ENCODE peak calls at places on chromosomes 6 and 20, in nine cellular contexts. V, H, Y, A, I, F, O, L and X are unnamed samples.

GRCh38 chr6:105317607-105318533 is 85.0 kb downstream of the PREP start:
- DNase-seq in F (peak), A (no peak), Y (no peak), L (no peak), O (no peak), I (no peak), H (no peak), V (no peak), X (no peak)

GRCh38 chr6:3878048-3878666 is 29.0 kb downstream of the FAM50B start:
- DNase-seq in O (no peak), A (no peak), F (no peak), H (no peak), V (no peak), L (no peak), I (no peak), Y (no peak), X (no peak)

GRCh38 chr20:43994486-43995100 is 79.9 kb downstream of the TOX2 start:
- DNase-seq in L (no peak), A (no peak), H (no peak), V (no peak), F (peak), O (no peak), I (no peak), Y (peak), X (no peak)

GRCh38 chr6:25026723-25027122 is 91.0 kb upstream of the RIPOR2 start:
- DNase-seq in H (no peak), I (no peak), Y (no peak), F (no peak), A (no peak), L (no peak), V (no peak), O (no peak), X (no peak)

GRCh38 chr20:380763-381580 is 412 bp downstream of the TRIB3 start:
- DNase-seq in V (peak), O (no peak), F (peak), I (peak), A (no peak), L (peak), Y (no peak), H (peak), X (peak)

GRCh38 chr6:32947552-32948465 is 5.1 kb downstream of the HLA-DMA start:
- DNase-seq in H (peak), O (no peak), V (no peak), L (no peak), I (peak), F (peak), Y (peak), A (no peak), X (peak)

GRCh38 chr6:52063584-52064400 is 23.6 kb downstream of the PKHD1 start:
- DNase-seq in Y (peak), O (peak), H (peak), I (peak), F (peak), V (peak), A (peak), L (no peak), X (no peak)

GRCh38 chr6:10633216-10633615 is 61.2 kb downstream of the C6orf52 start:
- DNase-seq in F (peak), Y (peak), H (no peak), O (no peak), V (no peak), L (no peak), A (peak), I (no peak), X (no peak)

GRCh38 chr6:52087498-52087999 is at the start of gene PKHD1:
- DNase-seq in V (no peak), O (no peak), I (no peak), Y (no peak), F (peak), A (no peak), L (no peak), H (no peak), X (peak)

GRCh38 chr6:132714160-132714559 is 305 bp upstream of the VNN1 start:
- DNase-seq in L (no peak), H (no peak), A (no peak), F (no peak), O (no peak), V (no peak), Y (no peak), I (no peak), X (no peak)

GRCh38 chr6:56065408-56065807 is 182.0 kb downstream of the COL21A1 start:
- DNase-seq in Y (no peak), L (no peak), H (no peak), V (no peak), I (no peak), O (no peak), A (no peak), F (peak), X (no peak)

GRCh38 chr6:30171677-30172471 is 8.5 kb downstream of the TRIM15 start:
- DNase-seq in A (no peak), F (peak), O (no peak), H (no peak), L (no peak), Y (no peak), V (no peak), I (no peak), X (no peak)

GRCh38 chr6:165762876-165763275 is 99.8 kb upstream of the PDE10A start:
- DNase-seq in F (no peak), V (no peak), Y (no peak), A (no peak), O (peak), L (no peak), I (no peak), H (no peak), X (no peak)

GRCh38 chr6:4210619-4211419 is 75.4 kb upstream of the ECI2 start:
- DNase-seq in H (peak), Y (peak), I (peak), V (peak), A (peak), L (peak), F (peak), O (peak), X (peak)

GRCh38 chr6:48957781-48958180 is 505.3 kb downstream of the MMUT start:
- DNase-seq in L (no peak), I (no peak), Y (no peak), F (peak), H (no peak), V (no peak), A (peak), O (no peak), X (no peak)

GRCh38 chr20:48965189-48965910 is 43.8 kb downstream of the ARFGEF2 start:
- DNase-seq in L (no peak), F (no peak), O (no peak), H (no peak), V (no peak), Y (no peak), A (no peak), I (no peak), X (no peak)

GRCh38 chr20:23680151-23680550 is 8.7 kb downstream of the CST4 start:
- DNase-seq in F (no peak), I (no peak), O (no peak), Y (no peak), L (no peak), V (peak), A (no peak), H (no peak), X (no peak)

GRCh38 chr6:165233089-165233488 is 76.3 kb downstream of the C6orf118 start:
- DNase-seq in O (no peak), A (no peak), V (no peak), Y (no peak), L (no peak), F (no peak), I (no peak), H (no peak), X (no peak)

GRCh38 chr6:117544725-117545124 is 57.6 kb downstream of the GOPC start:
- DNase-seq in F (no peak), H (no peak), O (no peak), A (no peak), I (no peak), Y (no peak), V (no peak), L (no peak), X (no peak)

GRCh38 chr6:90402831-90403192 is 106.2 kb upstream of the BACH2 start:
- DNase-seq in A (no peak), I (no peak), L (no peak), V (no peak), O (no peak), F (no peak), Y (no peak), H (no peak), X (no peak)

GRCh38 chr6:166176106-166176505 is 8.5 kb upstream of the TBXT start:
- DNase-seq in H (no peak), A (no peak), Y (no peak), V (no peak), F (no peak), L (no peak), I (no peak), O (no peak), X (no peak)

GRCh38 chr6:33761922-33762629 is 15.4 kb upstream of the IP6K3 start:
- DNase-seq in L (no peak), F (peak), V (peak), H (peak), I (peak), Y (peak), A (no peak), O (peak), X (peak)

GRCh38 chr20:51758978-51759544 is 9.1 kb downstream of the ATP9A start:
- DNase-seq in L (no peak), A (no peak), I (no peak), V (peak), H (no peak), F (no peak), O (no peak), Y (no peak), X (no peak)

GRCh38 chr6:150068173-150068785 is 642 bp downstream of the ULBP3 start:
- DNase-seq in O (no peak), Y (no peak), A (no peak), V (no peak), H (no peak), L (no peak), F (peak), I (no peak), X (no peak)

GRCh38 chr6:122392564-122393338 is 6.7 kb upstream of the HSF2 start:
- DNase-seq in Y (no peak), V (no peak), H (no peak), I (no peak), O (no peak), A (no peak), L (no peak), F (no peak), X (no peak)

GRCh38 chr20:43563429-43563828 is 4.6 kb downstream of the SGK2 start:
- DNase-seq in F (peak), H (no peak), A (no peak), V (no peak), O (no peak), I (no peak), Y (peak), L (no peak), X (no peak)

GRCh38 chr6:30966154-30966553 is 17.4 kb upstream of the MUC21 start:
- DNase-seq in F (no peak), H (no peak), L (no peak), Y (no peak), V (no peak), O (no peak), I (no peak), A (no peak), X (no peak)

GRCh38 chr20:25692499-25692898 is 4.2 kb downstream of the ZNF337 start:
- DNase-seq in V (no peak), F (no peak), A (no peak), H (no peak), Y (no peak), I (no peak), L (no peak), O (no peak), X (no peak)

GRCh38 chr6:126657556-126658129 is 317.7 kb downstream of the CENPW start:
- DNase-seq in A (peak), O (no peak), F (peak), H (no peak), Y (peak), I (no peak), L (no peak), V (no peak), X (peak)

GRCh38 chr20:48287552-48288170 is 502.4 kb upstream of the SULF2 start:
- DNase-seq in Y (no peak), I (no peak), L (no peak), H (no peak), O (no peak), V (no peak), F (no peak), A (no peak), X (no peak)

GRCh38 chr20:46850896-46851295 is 43.7 kb upstream of the EYA2 start:
- DNase-seq in Y (no peak), F (no peak), L (no peak), A (no peak), H (no peak), I (no peak), O (no peak), V (no peak), X (no peak)

GRCh38 chr6:27286141-27286540 is 25.9 kb downstream of the POM121L2 start:
- DNase-seq in I (no peak), Y (no peak), A (no peak), O (no peak), L (no peak), F (peak), H (no peak), V (no peak), X (no peak)

GRCh38 chr20:63846128-63846771 is 15.0 kb upstream of the ABHD16B start:
- DNase-seq in Y (peak), F (peak), O (no peak), V (no peak), L (peak), I (no peak), H (no peak), A (no peak), X (no peak)